ENCODE peak calls at places on chromosomes 13 and 19, in six cellular contexts. E is fibroblast of lung; S is stimulated activated CD4-positive, alpha-beta T cell treated with anti-CD3 and anti-CD28 coated beads, Interleukin-1b, Interleukin-23, amount 100 ng/mL, for 1 hour; O is dermis microvascular lymphatic vessel endothelial cell; A is activated CD4-positive, alpha-beta T cell treated with anti-CD3 and anti-CD28 coated beads, Interleukin-2, amount 10 ng/mL, durations not matched to agents 7 days and 5 days; Q is neuronal stem cell. F is an unnamed sample.

GRCh38 chr19:50258918-50259372 is 55.5 kb downstream of the MYH14 start:
- DNase-seq in E (no peak), S (no peak), O (no peak), A (no peak), Q (no peak), F (no peak)

GRCh38 chr13:30143671-30144400 is 163.5 kb downstream of the KATNAL1 start:
- DNase-seq in E (peak), S (no peak), O (no peak), A (no peak), Q (no peak), F (no peak)

GRCh38 chr13:77779461-77780272 is 82.2 kb downstream of the SLAIN1 start:
- DNase-seq in E (peak), S (no peak), O (peak), A (peak), Q (peak), F (peak)

GRCh38 chr13:106987435-106987800 is 419.5 kb upstream of the ARGLU1 start:
- DNase-seq in E (no peak), S (no peak), O (no peak), A (no peak), Q (no peak), F (no peak)

GRCh38 chr13:108120332-108120731 is 95.0 kb downstream of the LIG4 start:
- DNase-seq in E (no peak), S (no peak), O (no peak), A (no peak), Q (no peak), F (no peak)

GRCh38 chr13:111227405-111227804 is 93.0 kb upstream of the TEX29 start:
- DNase-seq in E (no peak), S (no peak), O (no peak), A (no peak), Q (no peak), F (no peak)

GRCh38 chr19:18193388-18194207 is 580 bp downstream of the MPV17L2 start:
- DNase-seq in E (no peak), S (no peak), O (no peak), A (no peak), Q (no peak), F (no peak)

GRCh38 chr13:57631607-57632275 is at the start of gene PCDH17:
- DNase-seq in E (peak), S (no peak), O (no peak), A (peak), Q (peak), F (no peak)

GRCh38 chr13:23146811-23147245 is 34.0 kb upstream of the SGCG start:
- DNase-seq in E (no peak), S (no peak), O (no peak), A (no peak), Q (no peak), F (no peak)

GRCh38 chr13:46748300-46748699 is 48.7 kb downstream of the ESD start:
- DNase-seq in E (no peak), S (no peak), O (no peak), A (no peak), Q (no peak), F (no peak)

GRCh38 chr19:19260842-19261241 is 12.3 kb downstream of the TM6SF2 start:
- DNase-seq in E (no peak), S (no peak), O (no peak), A (no peak), Q (no peak), F (no peak)

GRCh38 chr19:16435999-16436650 is 35.6 kb downstream of the EPS15L1 start:
- DNase-seq in E (peak), S (no peak), O (no peak), A (no peak), Q (no peak), F (no peak)

GRCh38 chr19:1608414-1609391 is 3.4 kb upstream of the UQCR11 start:
- DNase-seq in E (no peak), S (no peak), O (no peak), A (peak), Q (no peak), F (no peak)

GRCh38 chr13:44306401-44307192 is 67.0 kb upstream of the SERP2 start:
- DNase-seq in E (peak), S (no peak), O (no peak), A (no peak), Q (peak), F (peak)

GRCh38 chr19:42406111-42406510 is 16.0 kb upstream of the CNFN start:
- DNase-seq in E (no peak), S (no peak), O (no peak), A (no peak), Q (no peak), F (no peak)

GRCh38 chr13:76991432-76991795 is 467 bp upstream of the CLN5 start:
- DNase-seq in E (peak), S (peak), O (peak), A (peak), Q (peak), F (no peak)

GRCh38 chr13:66803759-66804456 is 426.2 kb downstream of the PCDH9 start:
- DNase-seq in E (no peak), S (no peak), O (no peak), A (no peak), Q (no peak), F (no peak)

GRCh38 chr13:56975647-56976046 is 165.1 kb upstream of the PRR20A start:
- DNase-seq in E (no peak), S (no peak), O (no peak), A (no peak), Q (no peak), F (no peak)

GRCh38 chr19:1824252-1824622 is 12.2 kb upstream of the ATP8B3 start:
- DNase-seq in E (no peak), S (no peak), O (no peak), A (no peak), Q (no peak), F (no peak)

GRCh38 chr13:21015284-21015683 is 46.1 kb downstream of the LATS2 start:
- DNase-seq in E (peak), S (no peak), O (no peak), A (no peak), Q (no peak), F (no peak)

F was measured in stromal cell of bone marrow.